ENCODE peak calls at places on chromosomes 5 and 9, in ten cellular contexts. R is stimulated activated CD8-positive, alpha-beta memory T cell treated with anti-CD3 and anti-CD28 coated beads, Interleukin-2, amount 100 ng/mL, for 1 hour; E is HuH-7; T is iris pigment epithelial cell; D is kidney; Q is AG09309; Z is ELF-1; Y is KBM-7; A is hepatic stellate cell; X is effector memory CD4-positive, alpha-beta T cell. S is an unnamed sample.

GRCh38 chr9:110969971-110970381 is 68.3 kb downstream of the LPAR1 start:
- DNase-seq in R (no peak), E (peak; percentile 30), T (peak; percentile 89), D (no peak), Q (peak; percentile 92), Z (no peak), Y (no peak), A (peak; percentile 14), X (no peak), S (peak; percentile 81)

GRCh38 chr5:997001-997474 is 11.6 kb upstream of the NKD2 start:
- DNase-seq in R (no peak), E (no peak), T (peak; percentile 31), D (peak; percentile 80), Q (no peak), Z (peak; percentile 77), Y (peak; percentile 55), A (no peak), X (no peak), S (no peak)

GRCh38 chr5:135221187-135221473 is 177.9 kb downstream of the MACROH2A1 start:
- DNase-seq in R (no peak), E (no peak), T (no peak), D (no peak), Q (no peak), Z (no peak), Y (no peak), A (no peak), X (no peak), S (no peak)

GRCh38 chr9:78821126-78821822 is 524.3 kb downstream of the PSAT1 start:
- DNase-seq in R (no peak), E (peak; percentile 38), T (peak; percentile 33), D (no peak), Q (no peak), Z (peak; percentile 12), Y (peak; percentile 27), A (peak; percentile 26), X (no peak), S (no peak)

GRCh38 chr5:76270214-76270613 is 132.9 kb upstream of the IQGAP2 start:
- DNase-seq in R (no peak), E (no peak), T (peak; percentile 57), D (no peak), Q (no peak), Z (no peak), Y (no peak), A (no peak), X (no peak), S (no peak)

GRCh38 chr5:67799732-67800234 is 415.8 kb upstream of the PIK3R1 start:
- DNase-seq in R (no peak), E (no peak), T (peak; percentile 10), D (peak; percentile 68), Q (peak; percentile 51), Z (no peak), Y (no peak), A (no peak), X (no peak), S (no peak)

GRCh38 chr5:99034336-99034735 is 105.5 kb upstream of the CHD1 start:
- DNase-seq in R (no peak), E (no peak), T (peak; percentile 68), D (no peak), Q (no peak), Z (no peak), Y (peak; percentile 30), A (no peak), X (no peak), S (no peak)

GRCh38 chr9:33884856-33885701 is 68.1 kb downstream of the UBE2R2 start:
- DNase-seq in R (no peak), E (no peak), T (no peak), D (no peak), Q (no peak), Z (no peak), Y (no peak), A (no peak), X (no peak), S (no peak)

GRCh38 chr5:155434681-155435080 is 421.1 kb downstream of the KIF4B start:
- DNase-seq in R (no peak), E (no peak), T (no peak), D (no peak), Q (no peak), Z (no peak), Y (peak; percentile 31), A (no peak), X (no peak), S (no peak)

S was measured in SW 1271.